ENCODE peak calls at places on chromosome 1, in four cellular contexts. T is activated T-cell treated with anti-CD3 and anti-CD28 coated beads for 1 hour; R is SW480; M is activated effector memory CD4-positive, alpha-beta T cell treated with Interleukin-2 at 50 U/mL for 16 hours. L is an unnamed sample.

GRCh38 chr1:81801032-81801833 is 499 bp downstream of the ADGRL2 start:
- DNase-seq in R (peak; percentile 78), T (no peak), M (no peak), L (peak; percentile 91)

GRCh38 chr1:84973493-84974334 is 23.2 kb downstream of the MCOLN2 start:
- DNase-seq in T (no peak), R (no peak), M (no peak), L (no peak)

GRCh38 chr1:79373481-79374132 is 367.1 kb upstream of the ADGRL4 start:
- DNase-seq in T (no peak), M (no peak), R (no peak), L (no peak)

GRCh38 chr1:9275567-9276034 is 17.1 kb upstream of the SPSB1 start:
- DNase-seq in R (peak; percentile 90), M (peak; percentile 54), T (peak; percentile 49), L (peak; percentile 81)

GRCh38 chr1:117612517-117613248 is 6.8 kb downstream of the TENT5C start:
- DNase-seq in R (no peak), M (no peak), T (no peak), L (peak; percentile 79)

GRCh38 chr1:187053876-187054275 is 225.1 kb downstream of the PLA2G4A start:
- DNase-seq in M (no peak), T (no peak), R (no peak), L (peak; percentile 89)

GRCh38 chr1:207923121-207923520 is 12.2 kb upstream of the CD34 start:
- DNase-seq in T (no peak), M (no peak), R (no peak), L (no peak)

GRCh38 chr1:212452323-212453155 is 19.8 kb downstream of the NENF start:
- DNase-seq in T (no peak), M (no peak), R (no peak), L (no peak)

GRCh38 chr1:200415693-200416593 is 6.1 kb upstream of the ZNF281 start:
- DNase-seq in R (peak; percentile 5), T (no peak), M (no peak), L (no peak)

GRCh38 chr1:230280054-230280795 is 145.9 kb downstream of the PGBD5 start:
- DNase-seq in R (no peak), T (no peak), M (no peak), L (peak; percentile 43)

GRCh38 chr1:229452956-229453801 is 19.3 kb upstream of the ACTA1 start:
- DNase-seq in M (no peak), R (peak; percentile 11), T (no peak), L (no peak)

GRCh38 chr1:9101510-9102146 is 27.3 kb downstream of the GPR157 start:
- DNase-seq in R (peak; percentile 69), T (no peak), M (no peak), L (peak; percentile 77)

GRCh38 chr1:167548059-167548932 is 5.3 kb downstream of the CREG1 start:
- DNase-seq in R (no peak), T (no peak), M (no peak), L (no peak)

GRCh38 chr1:200483491-200484143 is 73.8 kb upstream of the ZNF281 start:
- DNase-seq in R (peak; percentile 96), T (no peak), M (peak; percentile 13), L (peak; percentile 94)

GRCh38 chr1:221897312-221897711 is 155.4 kb upstream of the DUSP10 start:
- DNase-seq in M (no peak), R (no peak), T (no peak), L (no peak)

GRCh38 chr1:36529762-36530260 is 47.1 kb upstream of the CSF3R start:
- DNase-seq in T (no peak), M (no peak), R (no peak), L (no peak)

GRCh38 chr1:156705321-156705917 is at the start of gene CRABP2:
- DNase-seq in T (no peak), R (peak; percentile 81), M (peak; percentile 4), L (no peak)

L was measured in islet precursor cell.